ENCODE peak calls at places on chromosome 1, in nine cellular contexts. A is cardiac fibroblast, U is heart left ventricle, W is coronary artery, F is NB4, S is AG04450, Y is GM23338, R is fibroblast of pulmonary artery, N is cardiac muscle cell. O is an unnamed sample.

GRCh38 chr1:45005761-45006160 is 5.4 kb downstream of the HECTD3 start:
- DNase-seq in A (no peak), U (no peak), W (no peak), F (no peak), S (no peak), Y (no peak), R (no peak), N (no peak), O (no peak)

GRCh38 chr1:34582356-34582755 is 172.5 kb upstream of the GJB5 start:
- DNase-seq in A (no peak), U (no peak), W (no peak), F (no peak), S (no peak), Y (no peak), R (no peak), N (no peak), O (no peak)

GRCh38 chr1:160354388-160354985 is 11.3 kb downstream of the NCSTN start:
- DNase-seq in A (peak; percentile 46), U (no peak), W (no peak), F (peak; percentile 56), S (no peak), Y (peak; percentile 73), R (peak; percentile 50), N (peak; percentile 45), O (no peak)

GRCh38 chr1:32871364-32872188 is 864 bp upstream of the FNDC5 start:
- DNase-seq in A (peak; percentile 41), U (no peak), W (no peak), F (peak; percentile 36), S (no peak), Y (peak; percentile 43), R (peak; percentile 2), N (no peak), O (no peak)

GRCh38 chr1:3363756-3364155 is 90.7 kb upstream of the ARHGEF16 start:
- DNase-seq in A (no peak), U (no peak), W (no peak), F (no peak), S (no peak), Y (no peak), R (no peak), N (no peak), O (no peak)

GRCh38 chr1:213138892-213139291 is 87.9 kb downstream of the RPS6KC1 start:
- DNase-seq in A (peak; percentile 67), U (no peak), W (no peak), F (no peak), S (no peak), Y (no peak), R (peak; percentile 32), N (no peak), O (no peak)

GRCh38 chr1:201022824-201023516 is 544 bp downstream of the KIF21B start:
- DNase-seq in A (no peak), U (no peak), W (no peak), F (peak; percentile 57), S (no peak), Y (peak; percentile 65), R (no peak), N (no peak), O (no peak)

GRCh38 chr1:37150986-37151385 is 116.7 kb upstream of the GRIK3 start:
- DNase-seq in A (no peak), U (no peak), W (no peak), F (no peak), S (no peak), Y (no peak), R (no peak), N (no peak), O (no peak)

GRCh38 chr1:232186936-232187335 is 443.0 kb downstream of the SIPA1L2 start:
- DNase-seq in A (no peak), U (no peak), W (peak; percentile 35), F (no peak), S (no peak), Y (peak; percentile 22), R (no peak), N (no peak), O (no peak)

GRCh38 chr1:3881191-3881475 is 18.9 kb downstream of the C1orf174 start:
- DNase-seq in A (no peak), U (no peak), W (no peak), F (no peak), S (no peak), Y (no peak), R (no peak), N (no peak), O (no peak)

DNA sequence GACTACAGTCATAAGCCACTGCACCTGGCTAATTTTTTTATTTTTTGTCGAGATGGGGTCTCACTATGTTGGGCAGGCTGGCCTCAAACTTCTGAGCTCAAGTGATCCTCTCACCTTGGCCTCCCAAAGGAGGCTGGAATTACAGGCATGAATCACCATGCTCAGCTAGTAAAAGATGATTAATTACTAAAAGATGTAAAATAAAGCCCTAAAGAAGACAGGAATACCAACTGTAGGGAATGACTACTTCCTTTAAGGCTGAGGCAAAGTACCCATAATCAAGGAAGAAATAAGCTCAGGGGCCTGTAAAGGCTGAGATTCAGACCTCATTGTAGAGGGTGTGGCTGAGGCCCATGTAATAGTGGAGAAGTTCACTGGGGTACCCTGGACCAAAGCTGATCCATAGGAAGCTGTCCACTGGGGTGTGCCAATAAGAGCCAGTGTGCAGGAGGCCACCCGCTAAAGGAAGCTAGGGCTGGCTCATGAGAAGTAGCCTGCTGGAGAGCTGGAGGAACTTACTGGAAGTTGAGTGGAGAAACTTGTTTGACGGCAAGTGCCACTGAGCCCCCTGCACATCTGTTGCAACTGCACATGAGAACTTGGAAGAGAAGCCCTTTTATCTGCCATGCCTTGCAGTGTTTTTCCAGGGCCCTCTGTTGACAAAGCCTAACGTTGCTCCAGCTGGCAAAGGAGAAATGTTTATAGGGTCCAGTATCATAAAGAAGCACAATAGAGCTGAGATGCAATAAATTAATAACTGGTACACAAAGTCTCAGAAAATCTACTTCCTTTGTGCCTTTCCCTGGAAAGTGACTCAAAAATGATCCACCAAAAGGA is 17.8 kb upstream of the SERTAD4 start:
- DNase-seq in A (no peak), U (no peak), W (no peak), F (no peak), S (no peak), Y (no peak), R (no peak), N (no peak), O (no peak)
- TF ChIP-seq CTCF in A (no peak), U (no peak), W (no peak), F (no peak), S (no peak), Y (no peak), R (no peak), N (no peak), O (no peak)

GRCh38 chr1:25042331-25042730 is 112.3 kb upstream of the RUNX3 start:
- DNase-seq in A (no peak), U (no peak), W (no peak), F (no peak), S (no peak), Y (no peak), R (no peak), N (no peak), O (no peak)

GRCh38 chr1:25041869-25042268 is 111.8 kb upstream of the RUNX3 start:
- DNase-seq in A (no peak), U (no peak), W (no peak), F (no peak), S (no peak), Y (no peak), R (no peak), N (no peak), O (no peak)

GRCh38 chr1:25039229-25039628 is 109.2 kb upstream of the RUNX3 start:
- DNase-seq in A (no peak), U (no peak), W (no peak), F (peak; percentile 42), S (no peak), Y (no peak), R (no peak), N (no peak), O (no peak)

GRCh38 chr1:25038699-25039098 is 108.6 kb upstream of the RUNX3 start:
- DNase-seq in A (no peak), U (no peak), W (no peak), F (no peak), S (no peak), Y (no peak), R (no peak), N (no peak), O (no peak)

DNA sequence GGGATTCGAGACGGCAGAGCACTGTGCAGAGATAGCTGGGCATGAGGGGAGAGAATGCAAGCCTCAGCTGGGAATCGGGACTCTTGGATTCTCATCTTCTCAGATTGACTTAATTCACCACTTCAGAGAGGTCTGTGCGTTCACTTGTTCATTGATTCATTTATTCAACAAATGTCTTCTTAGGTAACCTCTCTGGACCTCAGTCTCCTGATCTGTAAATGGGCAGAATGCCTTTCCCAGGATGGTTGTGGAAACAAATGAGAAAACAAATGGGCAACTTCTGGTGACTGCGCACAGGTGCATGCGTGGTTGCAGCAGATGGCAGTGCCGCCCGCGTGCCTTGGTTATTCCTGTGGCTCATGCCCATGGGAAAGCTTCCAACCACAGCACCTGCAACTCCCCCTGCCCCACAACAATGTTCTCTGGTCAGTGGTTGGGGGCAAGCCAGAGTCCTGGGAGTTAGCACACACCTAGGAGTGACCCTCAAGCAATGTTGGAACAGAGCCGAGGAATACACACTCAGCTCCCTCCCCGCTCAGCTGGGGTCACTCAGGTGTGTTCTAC is 110.1 kb upstream of the RUNX3 start:
- DNase-seq in A (no peak), U (no peak), W (no peak), F (no peak), S (no peak), Y (no peak), R (no peak), N (no peak), O (no peak)
- TF ChIP-seq CTCF in A (no peak), U (no peak), W (no peak), F (no peak), S (no peak), Y (no peak), R (no peak), N (no peak), O (no peak)

GRCh38 chr1:31155216-31155806 is 84.4 kb downstream of the NKAIN1 start:
- DNase-seq in A (peak; percentile 61), U (peak; percentile 52), W (peak; percentile 76), F (peak; percentile 88), S (no peak), Y (peak; percentile 87), R (peak; percentile 56), N (peak; percentile 78), O (no peak)
- TF ChIP-seq CTCF in A (no peak), U (peak; percentile 55), W (no peak), F (no peak), S (peak; percentile 20), Y (no peak), R (no peak), N (peak; percentile 35), O (peak; percentile 43)

GRCh38 chr1:171563675-171564074 is 58.4 kb upstream of the MYOCOS start:
- DNase-seq in A (peak; percentile 19), U (no peak), W (no peak), F (no peak), S (peak; percentile 32), Y (no peak), R (peak; percentile 16), N (peak; percentile 17), O (no peak)

GRCh38 chr1:171566467-171566866 is 55.6 kb upstream of the MYOCOS start:
- DNase-seq in A (peak; percentile 12), U (no peak), W (no peak), F (no peak), S (no peak), Y (peak; percentile 17), R (peak; percentile 11), N (peak; percentile 5), O (no peak)
- TF ChIP-seq CTCF in A (peak; percentile 16), U (peak; percentile 19), W (no peak), F (no peak), S (peak; percentile 13), Y (peak; percentile 22), R (peak; percentile 14), N (no peak), O (no peak)

O was measured in CD14-positive monocyte.